ENCODE peak calls at places on chromosomes 11 and 22, in nine cellular contexts. D, N, T, P, I, G, F, J and X are unnamed samples.

GRCh38 chr22:24499706-24500105 is 4.6 kb downstream of the UPB1 start:
- DNase-seq in P (no peak), D (no peak), J (no peak), G (no peak), F (no peak), N (no peak), I (no peak), T (no peak), X (no peak)

GRCh38 chr22:22744412-22745224 is 100.2 kb downstream of the GGTLC2 start:
- DNase-seq in T (no peak), I (no peak), F (no peak), G (no peak), P (no peak), D (no peak), J (no peak), N (no peak), X (no peak)

GRCh38 chr22:20783844-20784723 is 10.2 kb downstream of the SERPIND1 start:
- DNase-seq in F (peak), J (no peak), G (peak), T (peak), P (no peak), N (peak), D (peak), I (peak), X (peak)

GRCh38 chr22:44707752-44708151 is 5.7 kb downstream of the PRR5 start:
- DNase-seq in T (no peak), F (no peak), N (no peak), G (peak), I (no peak), J (no peak), P (no peak), D (no peak), X (no peak)

GRCh38 chr11:68632802-68633201 is 51.5 kb upstream of the GAL start:
- DNase-seq in T (no peak), G (peak), N (peak), P (no peak), I (peak), F (no peak), J (no peak), D (peak), X (peak)

GRCh38 chr11:46296520-46297448 is 19.3 kb downstream of the CREB3L1 start:
- DNase-seq in D (no peak), N (no peak), P (peak), G (peak), I (peak), T (no peak), J (no peak), F (no peak), X (peak)

GRCh38 chr22:19704355-19705015 is 9.8 kb upstream of the SEPTIN5 start:
- DNase-seq in F (no peak), P (peak), G (no peak), D (no peak), J (no peak), N (no peak), T (no peak), I (no peak), X (no peak)

GRCh38 chr22:26671317-26672059 is 14.1 kb downstream of the MIAT start:
- DNase-seq in P (peak), G (no peak), F (peak), N (no peak), D (no peak), J (peak), T (peak), I (peak), X (no peak)

GRCh38 chr22:45319319-45319675 is 9.6 kb downstream of the FAM118A start:
- DNase-seq in G (peak), P (peak), I (no peak), N (no peak), F (no peak), T (no peak), J (no peak), D (no peak), X (no peak)

GRCh38 chr11:19258651-19259230 is 18.0 kb upstream of the E2F8 start:
- DNase-seq in F (no peak), N (no peak), D (no peak), P (no peak), I (no peak), T (no peak), G (no peak), J (no peak), X (no peak)

GRCh38 chr22:36386351-36386899 is 1.3 kb downstream of the MYH9 start:
- DNase-seq in D (no peak), F (peak), P (no peak), T (peak), J (no peak), N (no peak), G (no peak), I (no peak), X (peak)

GRCh38 chr11:44627911-44628729 is 62.7 kb downstream of the CD82 start:
- DNase-seq in I (peak), F (peak), D (no peak), J (no peak), G (peak), P (peak), T (peak), N (no peak), X (no peak)

GRCh38 chr22:32255217-32255616 is at the start of gene SLC5A4:
- DNase-seq in J (no peak), N (no peak), T (no peak), P (no peak), F (no peak), I (no peak), G (no peak), D (no peak), X (no peak)

GRCh38 chr11:128592454-128592853 is 5.1 kb upstream of the ETS1 start:
- DNase-seq in N (no peak), G (no peak), P (no peak), T (no peak), J (no peak), F (no peak), I (no peak), D (no peak), X (no peak)

GRCh38 chr11:11022126-11022730 is 164.4 kb upstream of the ZBED5 start:
- DNase-seq in G (peak), P (no peak), F (no peak), N (peak), T (no peak), I (peak), D (peak), J (no peak), X (peak)

GRCh38 chr11:32833921-32834320 is 4.2 kb downstream of the PRRG4 start:
- DNase-seq in N (no peak), P (no peak), J (no peak), T (no peak), F (no peak), G (no peak), D (no peak), I (no peak), X (no peak)

GRCh38 chr11:73413246-73413645 is 37.0 kb downstream of the RELT start:
- DNase-seq in N (no peak), P (no peak), F (no peak), I (no peak), J (no peak), D (no peak), G (no peak), T (no peak), X (no peak)

GRCh38 chr11:73409431-73409830 is 33.2 kb downstream of the RELT start:
- DNase-seq in J (no peak), P (no peak), G (no peak), F (no peak), D (no peak), I (no peak), T (no peak), N (no peak), X (no peak)

GRCh38 chr11:73412308-73412707 is 36.1 kb downstream of the RELT start:
- DNase-seq in N (no peak), J (no peak), D (no peak), T (no peak), F (no peak), I (no peak), G (no peak), P (no peak), X (no peak)

GRCh38 chr11:73411031-73411430 is 34.8 kb downstream of the RELT start:
- DNase-seq in N (no peak), J (no peak), G (no peak), I (no peak), D (no peak), T (no peak), F (no peak), P (no peak), X (no peak)

GRCh38 chr11:73410627-73411026 is 34.4 kb downstream of the RELT start:
- DNase-seq in J (no peak), I (no peak), N (no peak), D (no peak), P (no peak), T (no peak), F (no peak), G (no peak), X (no peak)
- TF ChIP-seq POLR2A in J (no peak), I (no peak), N (no peak), D (no peak), P (no peak), T (no peak), F (no peak), G (no peak), X (no peak)

GRCh38 chr22:49930596-49931412 is 12.4 kb downstream of the CRELD2 start:
- DNase-seq in P (no peak), D (peak), I (peak), J (peak), F (peak), T (no peak), G (peak), N (no peak), X (peak)
- TF ChIP-seq POLR2A in P (no peak), D (no peak), I (peak), J (no peak), F (no peak), T (no peak), G (no peak), N (no peak), X (no peak)

DNA sequence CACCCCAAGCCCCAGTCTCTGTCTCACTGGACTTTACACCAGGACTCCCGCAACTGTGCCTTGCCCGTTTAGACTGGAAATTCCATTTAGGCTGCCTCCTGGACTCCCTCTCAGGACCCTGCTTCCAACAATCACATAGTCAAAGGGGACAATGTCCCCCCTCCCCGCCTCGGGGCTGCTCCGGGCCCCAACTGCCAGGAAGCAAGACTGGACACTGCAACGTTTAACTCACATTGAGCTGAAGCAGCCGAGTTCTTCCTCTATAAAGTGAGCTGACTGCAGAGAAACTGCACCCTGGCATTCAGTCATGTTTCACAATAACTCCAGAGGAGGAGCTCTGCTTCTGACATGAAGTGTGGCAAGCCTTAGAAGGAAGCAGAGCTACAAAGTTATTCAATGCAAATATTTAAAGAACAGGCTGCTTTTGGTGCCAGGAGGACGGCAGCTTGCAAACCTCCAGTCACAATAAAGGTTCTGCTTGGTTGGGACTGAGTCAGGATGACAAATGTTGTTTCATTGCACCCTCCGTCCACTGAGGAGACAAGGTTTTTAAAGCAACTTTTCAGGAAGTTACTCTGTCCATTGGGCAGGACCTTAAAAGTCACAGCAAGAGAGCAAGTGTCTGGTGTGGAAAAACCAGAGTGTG is 19.9 kb downstream of the PACSIN2 start:
- DNase-seq in P (peak), F (peak), D (no peak), I (peak), J (peak), T (no peak), N (peak), G (peak), X (peak)
- TF ChIP-seq POLR2A in P (peak), F (no peak), D (no peak), I (peak), J (peak), T (no peak), N (peak), G (peak), X (no peak)

GRCh38 chr11:13391217-13391616 is 71.8 kb downstream of the BTBD10 start:
- DNase-seq in G (no peak), D (no peak), J (no peak), F (no peak), N (no peak), P (no peak), I (no peak), T (no peak), X (no peak)
- TF ChIP-seq POLR2A in G (no peak), D (no peak), J (no peak), F (no peak), N (no peak), P (no peak), I (no peak), T (no peak), X (no peak)